ENCODE peak calls at places on chromosome 22, in five cellular contexts. A, E, R, Z and X are unnamed samples.

GRCh38 chr22:50270302-50271010 is at the start of gene MAPK11:
- DNase-seq in Z (peak; percentile 48), E (no peak), A (peak; percentile 56), R (no peak), X (peak; percentile 79)

GRCh38 chr22:33013051-33013450 is 45.1 kb downstream of the SYN3 start:
- DNase-seq in E (no peak), A (no peak), R (no peak), Z (no peak), X (no peak)

GRCh38 chr22:33481550-33481949 is 423.4 kb upstream of the SYN3 start:
- DNase-seq in Z (no peak), R (no peak), A (no peak), E (no peak), X (no peak)

GRCh38 chr22:33493476-33494205 is 426.6 kb downstream of the LARGE1 start:
- DNase-seq in R (no peak), E (no peak), Z (no peak), A (no peak), X (no peak)

GRCh38 chr22:32836286-32836859 is 34.9 kb downstream of the TIMP3 start:
- DNase-seq in E (no peak), Z (no peak), A (no peak), R (peak; percentile 18), X (no peak)

GRCh38 chr22:44220727-44221680 is 40.3 kb downstream of the PARVG start:
- DNase-seq in Z (no peak), A (no peak), R (no peak), E (peak; percentile 5), X (no peak)

GRCh38 chr22:27377501-27377900 is 424.1 kb downstream of the MN1 start:
- DNase-seq in E (no peak), A (no peak), R (no peak), Z (no peak), X (no peak)

GRCh38 chr22:40628354-40629042 is 8.0 kb downstream of the MRTFA start:
- DNase-seq in R (no peak), Z (no peak), A (no peak), E (no peak), X (no peak)

GRCh38 chr22:43293661-43294392 is 49.3 kb downstream of the SCUBE1 start:
- DNase-seq in Z (peak; percentile 72), E (peak; percentile 89), A (peak; percentile 69), R (peak; percentile 32), X (no peak)

GRCh38 chr22:42685941-42686666 is 34.6 kb downstream of the A4GALT start:
- DNase-seq in R (peak; percentile 11), Z (no peak), A (no peak), E (no peak), X (peak; percentile 37)

GRCh38 chr22:33697640-33698039 is 222.6 kb downstream of the LARGE1 start:
- DNase-seq in R (no peak), A (no peak), Z (no peak), E (no peak), X (no peak)

GRCh38 chr22:25661067-25661466 is 80.9 kb upstream of the MYO18B start:
- DNase-seq in R (no peak), A (no peak), E (no peak), Z (no peak), X (no peak)

GRCh38 chr22:43388420-43388851 is 23.4 kb upstream of the MPPED1 start:
- DNase-seq in R (peak; percentile 75), A (peak; percentile 67), Z (peak; percentile 78), E (peak; percentile 58), X (peak; percentile 90)

GRCh38 chr22:42208362-42208761 is 62.1 kb downstream of the TCF20 start:
- DNase-seq in R (no peak), E (no peak), A (no peak), Z (no peak), X (no peak)

GRCh38 chr22:45059296-45059695 is 49.5 kb upstream of the PHF21B start:
- DNase-seq in R (no peak), E (no peak), Z (no peak), A (no peak), X (no peak)

GRCh38 chr22:40021401-40022000 is 26.7 kb downstream of the FAM83F start:
- DNase-seq in Z (no peak), R (no peak), A (no peak), E (no peak), X (no peak)

GRCh38 chr22:17732251-17732854 is 41.9 kb downstream of the BID start:
- DNase-seq in Z (no peak), R (no peak), E (no peak), A (no peak), X (no peak)

GRCh38 chr22:41979423-41980250 is 10.4 kb downstream of the SEPTIN3 start:
- DNase-seq in R (no peak), A (no peak), E (no peak), Z (no peak), X (no peak)

GRCh38 chr22:42304021-42304790 is 33.8 kb upstream of the TCF20 start:
- DNase-seq in A (no peak), R (no peak), E (no peak), Z (no peak), X (no peak)

GRCh38 chr22:23078462-23078787 is 8.1 kb downstream of the GNAZ start:
- DNase-seq in A (no peak), R (no peak), E (no peak), Z (no peak), X (no peak)

GRCh38 chr22:44889233-44889878 is 120.4 kb downstream of the PHF21B start:
- DNase-seq in A (no peak), E (no peak), R (no peak), Z (no peak), X (no peak)

GRCh38 chr22:45007247-45007945 is 2.4 kb downstream of the PHF21B start:
- DNase-seq in A (peak; percentile 67), E (no peak), Z (no peak), R (peak; percentile 18), X (peak; percentile 80)

GRCh38 chr22:50544746-50545253 is 899 bp upstream of the KLHDC7B start:
- DNase-seq in Z (no peak), A (no peak), E (peak; percentile 55), R (no peak), X (no peak)

GRCh38 chr22:27494821-27495220 is 306.7 kb downstream of the MN1 start:
- DNase-seq in Z (no peak), R (no peak), E (no peak), A (no peak), X (no peak)

GRCh38 chr22:47698906-47699305 is 936.5 kb downstream of the TBC1D22A start:
- DNase-seq in A (no peak), R (no peak), E (no peak), Z (no peak), X (peak; percentile 58)

GRCh38 chr22:24952837-24953293 is 349 bp downstream of the KIAA1671 start:
- DNase-seq in E (peak; percentile 38), R (peak; percentile 73), Z (peak; percentile 27), A (peak; percentile 41), X (peak; percentile 67)

GRCh38 chr22:32531955-32532818 is 57.6 kb downstream of the FBXO7 start:
- DNase-seq in A (no peak), Z (no peak), E (peak; percentile 87), R (no peak), X (no peak)

GRCh38 chr22:30968924-30969531 is at the start of gene TUG1:
- DNase-seq in Z (peak; percentile 99), R (peak; percentile 95), E (peak; percentile 98), A (peak; percentile 99), X (peak; percentile 100)
- TF ChIP-seq POLR2A in Z (peak; percentile 74), R (peak; percentile 17), E (no peak), A (peak; percentile 95), X (peak; percentile 82)

GRCh38 chr22:46296257-46297150 is at the start of gene GTSE1:
- DNase-seq in A (peak; percentile 97), R (peak; percentile 96), Z (peak; percentile 92), E (peak; percentile 97), X (peak; percentile 98)
- TF ChIP-seq POLR2A in A (peak; percentile 56), R (peak; percentile 67), Z (peak; percentile 13), E (no peak), X (no peak)

DNA sequence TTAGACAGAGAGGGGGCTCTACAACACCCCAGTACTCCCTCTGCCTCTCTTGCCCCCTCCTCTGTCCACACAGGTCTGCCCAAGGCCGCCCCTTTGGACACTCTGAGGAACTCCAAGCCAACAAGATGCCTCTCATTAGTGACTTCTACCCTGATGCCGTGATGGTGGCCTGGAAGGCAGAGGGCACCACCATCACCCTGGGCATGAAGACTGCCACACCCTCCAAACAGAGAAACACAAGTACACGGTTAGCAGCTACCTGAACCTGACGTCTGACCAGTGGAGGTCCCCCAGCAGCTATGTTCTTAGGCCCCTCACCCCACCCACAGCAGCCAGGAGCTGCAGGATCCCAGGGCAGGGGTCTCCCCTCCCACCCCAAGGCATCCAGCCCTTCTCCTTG is 125.1 kb downstream of the MED15 start:
- DNase-seq in A (no peak), R (no peak), Z (no peak), E (no peak), X (no peak)
- TF ChIP-seq POLR2A in A (no peak), R (no peak), Z (no peak), E (no peak), X (no peak)

GRCh38 chr22:36454916-36455570 is 26.4 kb downstream of the TXN2 start:
- DNase-seq in E (peak; percentile 86), Z (peak; percentile 79), R (peak; percentile 73), A (peak; percentile 95), X (peak; percentile 94)
- TF ChIP-seq POLR2A in E (no peak), Z (no peak), R (peak; percentile 38), A (peak; percentile 92), X (peak; percentile 53)

GRCh38 chr22:38316340-38317236 is 645 bp downstream of the CSNK1E start:
- DNase-seq in A (peak; percentile 68), R (no peak), E (no peak), Z (peak; percentile 56), X (peak; percentile 79)

GRCh38 chr22:38317995-38318715 is 922 bp upstream of the CSNK1E start:
- DNase-seq in Z (peak; percentile 69), R (peak; percentile 94), E (peak; percentile 78), A (peak; percentile 85), X (peak; percentile 66)

GRCh38 chr22:38315801-38316339 is 1.4 kb downstream of the CSNK1E start:
- DNase-seq in E (no peak), A (no peak), Z (no peak), R (no peak), X (no peak)

GRCh38 chr22:38318792-38319773 is 1.9 kb upstream of the CSNK1E start:
- DNase-seq in E (no peak), R (no peak), A (no peak), Z (no peak), X (no peak)

GRCh38 chr22:38317237-38317994 is at the start of gene CSNK1E:
- DNase-seq in Z (peak; percentile 77), A (peak; percentile 76), E (peak; percentile 73), R (peak; percentile 51), X (peak; percentile 79)
- TF ChIP-seq POLR2A in Z (no peak), A (peak; percentile 67), E (no peak), R (no peak), X (no peak)